ENCODE peak calls at places on chromosomes 16 and 17, in six cellular contexts. One of them, this sample, is unnamed.

GRCh38 chr17:82912571-82913089 is 72.8 kb upstream of the ZNF750 start:
- DNase-seq in ovary: no peak
- DNase-seq in stimulated activated naive CD8-positive, alpha-beta T cell treated with anti-CD3 and anti-CD28 coated beads, Interleukin-15, Interleukin-2, amounts not matched to agents 100 U/mL and 50 U/mL, for 24 hours: no peak
- DNase-seq in effector memory CD4-positive, alpha-beta T cell: no peak
- DNase-seq in LoVo: no peak
- DNase-seq in stimulated activated CD4-positive, alpha-beta T cell treated with anti-CD3 and anti-CD28 coated beads, Interleukin-12 subunit alpha, Interleukin-12 subunit beta, amount 100 ng/mL, for 4 hours: no peak
- DNase-seq in this sample: no peak

GRCh38 chr16:749010-749409 is 8.2 kb upstream of the CIAO3 start:
- DNase-seq in ovary: no peak
- DNase-seq in stimulated activated naive CD8-positive, alpha-beta T cell treated with anti-CD3 and anti-CD28 coated beads, Interleukin-15, Interleukin-2, amounts not matched to agents 100 U/mL and 50 U/mL, for 24 hours: no peak
- DNase-seq in effector memory CD4-positive, alpha-beta T cell: no peak
- DNase-seq in LoVo: no peak
- DNase-seq in stimulated activated CD4-positive, alpha-beta T cell treated with anti-CD3 and anti-CD28 coated beads, Interleukin-12 subunit alpha, Interleukin-12 subunit beta, amount 100 ng/mL, for 4 hours: no peak
- DNase-seq in this sample: no peak

GRCh38 chr16:29182501-29182900 is 197.6 kb downstream of the LAT start:
- DNase-seq in ovary: peak; percentile 31
- DNase-seq in stimulated activated naive CD8-positive, alpha-beta T cell treated with anti-CD3 and anti-CD28 coated beads, Interleukin-15, Interleukin-2, amounts not matched to agents 100 U/mL and 50 U/mL, for 24 hours: no peak
- DNase-seq in effector memory CD4-positive, alpha-beta T cell: no peak
- DNase-seq in LoVo: no peak
- DNase-seq in stimulated activated CD4-positive, alpha-beta T cell treated with anti-CD3 and anti-CD28 coated beads, Interleukin-12 subunit alpha, Interleukin-12 subunit beta, amount 100 ng/mL, for 4 hours: no peak
- DNase-seq in this sample: no peak

GRCh38 chr17:78962345-78962983 is 17.3 kb downstream of the LGALS3BP start:
- DNase-seq in ovary: no peak
- DNase-seq in stimulated activated naive CD8-positive, alpha-beta T cell treated with anti-CD3 and anti-CD28 coated beads, Interleukin-15, Interleukin-2, amounts not matched to agents 100 U/mL and 50 U/mL, for 24 hours: no peak
- DNase-seq in effector memory CD4-positive, alpha-beta T cell: no peak
- DNase-seq in LoVo: peak; percentile 75
- DNase-seq in stimulated activated CD4-positive, alpha-beta T cell treated with anti-CD3 and anti-CD28 coated beads, Interleukin-12 subunit alpha, Interleukin-12 subunit beta, amount 100 ng/mL, for 4 hours: no peak
- DNase-seq in this sample: no peak

GRCh38 chr16:58384437-58385055 is 7.7 kb upstream of the GINS3 start:
- DNase-seq in ovary: no peak
- DNase-seq in stimulated activated naive CD8-positive, alpha-beta T cell treated with anti-CD3 and anti-CD28 coated beads, Interleukin-15, Interleukin-2, amounts not matched to agents 100 U/mL and 50 U/mL, for 24 hours: no peak
- DNase-seq in effector memory CD4-positive, alpha-beta T cell: no peak
- DNase-seq in LoVo: no peak
- DNase-seq in stimulated activated CD4-positive, alpha-beta T cell treated with anti-CD3 and anti-CD28 coated beads, Interleukin-12 subunit alpha, Interleukin-12 subunit beta, amount 100 ng/mL, for 4 hours: no peak
- DNase-seq in this sample: no peak

GRCh38 chr17:77555741-77556291 is 402.7 kb upstream of the TNRC6C start:
- DNase-seq in ovary: no peak
- DNase-seq in stimulated activated naive CD8-positive, alpha-beta T cell treated with anti-CD3 and anti-CD28 coated beads, Interleukin-15, Interleukin-2, amounts not matched to agents 100 U/mL and 50 U/mL, for 24 hours: no peak
- DNase-seq in effector memory CD4-positive, alpha-beta T cell: no peak
- DNase-seq in LoVo: no peak
- DNase-seq in stimulated activated CD4-positive, alpha-beta T cell treated with anti-CD3 and anti-CD28 coated beads, Interleukin-12 subunit alpha, Interleukin-12 subunit beta, amount 100 ng/mL, for 4 hours: no peak
- DNase-seq in this sample: no peak

GRCh38 chr17:78641666-78642065 is 64.5 kb upstream of the DNAH17 start:
- DNase-seq in ovary: no peak
- DNase-seq in stimulated activated naive CD8-positive, alpha-beta T cell treated with anti-CD3 and anti-CD28 coated beads, Interleukin-15, Interleukin-2, amounts not matched to agents 100 U/mL and 50 U/mL, for 24 hours: no peak
- DNase-seq in effector memory CD4-positive, alpha-beta T cell: no peak
- DNase-seq in LoVo: no peak
- DNase-seq in stimulated activated CD4-positive, alpha-beta T cell treated with anti-CD3 and anti-CD28 coated beads, Interleukin-12 subunit alpha, Interleukin-12 subunit beta, amount 100 ng/mL, for 4 hours: no peak
- DNase-seq in this sample: no peak

GRCh38 chr17:62687997-62688396 is 60.5 kb downstream of the MRC2 start:
- DNase-seq in ovary: no peak
- DNase-seq in stimulated activated naive CD8-positive, alpha-beta T cell treated with anti-CD3 and anti-CD28 coated beads, Interleukin-15, Interleukin-2, amounts not matched to agents 100 U/mL and 50 U/mL, for 24 hours: no peak
- DNase-seq in effector memory CD4-positive, alpha-beta T cell: no peak
- DNase-seq in LoVo: no peak
- DNase-seq in stimulated activated CD4-positive, alpha-beta T cell treated with anti-CD3 and anti-CD28 coated beads, Interleukin-12 subunit alpha, Interleukin-12 subunit beta, amount 100 ng/mL, for 4 hours: no peak
- DNase-seq in this sample: no peak

GRCh38 chr17:59827721-59828477 is 64.8 kb downstream of the TUBD1 start:
- DNase-seq in ovary: no peak
- DNase-seq in stimulated activated naive CD8-positive, alpha-beta T cell treated with anti-CD3 and anti-CD28 coated beads, Interleukin-15, Interleukin-2, amounts not matched to agents 100 U/mL and 50 U/mL, for 24 hours: no peak
- DNase-seq in effector memory CD4-positive, alpha-beta T cell: no peak
- DNase-seq in LoVo: peak; percentile 75
- DNase-seq in stimulated activated CD4-positive, alpha-beta T cell treated with anti-CD3 and anti-CD28 coated beads, Interleukin-12 subunit alpha, Interleukin-12 subunit beta, amount 100 ng/mL, for 4 hours: no peak
- DNase-seq in this sample: no peak